ENCODE peak calls at places on chromosomes 11 and 22, in ten cellular contexts. Q is fibroblast of lung; D is adrenal gland; L is stomach; Y is CD4-positive, alpha-beta T cell; T is H9; V is sigmoid colon; R is CD8-positive, alpha-beta memory T cell; P is GM23248; I is adipocyte. F is an unnamed sample. For H3K9me3, the result is how much of the 10 kb centered on the place peaks cover.

GRCh38 chr11:113698515-113698914 is 7.6 kb downstream of the TMPRSS5 start:
- DNase-seq in Y (no peak), V (no peak), D (no peak), T (no peak), I (no peak), L (peak), R (no peak), Q (no peak), P (no peak), F (no peak)

GRCh38 chr11:61922539-61922938 is 5.2 kb upstream of the RAB3IL1 start:
- DNase-seq in V (peak), Y (no peak), R (no peak), D (no peak), T (no peak), Q (peak), L (peak), P (peak), I (peak), F (no peak)

GRCh38 chr11:65429069-65429681 is 6.6 kb downstream of the NEAT1 start:
- DNase-seq in T (no peak), I (peak), D (peak), R (peak), Q (peak), L (peak), Y (no peak), P (peak), V (peak), F (no peak)

GRCh38 chr11:14190992-14191773 is 167.8 kb downstream of the RRAS2 start:
- DNase-seq in D (no peak), L (no peak), R (no peak), I (peak), T (no peak), Y (no peak), V (no peak), P (no peak), Q (peak), F (no peak)

GRCh38 chr11:95531116-95531515 is 258.5 kb downstream of the FAM76B start:
- DNase-seq in Q (peak), V (no peak), Y (no peak), T (no peak), I (peak), D (no peak), R (no peak), L (no peak), P (peak), F (no peak)

GRCh38 chr11:60937144-60937527 is 12.9 kb downstream of the TMEM132A start:
- DNase-seq in Q (no peak), R (no peak), P (no peak), Y (no peak), D (no peak), I (no peak), L (no peak), V (no peak), T (no peak), F (no peak)

GRCh38 chr11:64877390-64878222 is 815 bp downstream of the EHD1 start:
- DNase-seq in P (peak), D (no peak), L (no peak), Q (no peak), Y (no peak), V (no peak), I (peak), T (no peak), R (peak), F (no peak)

GRCh38 chr22:25451480-25452114 is 112.9 kb upstream of the GRK3 start:
- DNase-seq in D (no peak), V (no peak), L (no peak), P (peak), I (peak), Y (no peak), T (no peak), Q (no peak), R (no peak), F (no peak)

GRCh38 chr22:44127353-44127752 is 53.4 kb upstream of the PARVG start:
- DNase-seq in Q (no peak), T (no peak), L (no peak), R (no peak), P (peak), I (no peak), D (peak), V (peak), Y (no peak), F (no peak)

GRCh38 chr22:26285632-26286031 is 116.4 kb downstream of the SEZ6L start:
- DNase-seq in I (no peak), V (no peak), Y (no peak), L (no peak), D (no peak), P (no peak), T (no peak), Q (no peak), R (no peak), F (no peak)

GRCh38 chr11:59545179-59546020 is 34.1 kb downstream of the OR4D9 start:
- DNase-seq in Q (peak), L (no peak), T (peak), D (peak), Y (no peak), I (no peak), R (no peak), V (no peak), P (no peak), F (no peak)

GRCh38 chr11:43010042-43010441 is 301.8 kb upstream of the API5 start:
- DNase-seq in L (no peak), T (no peak), R (no peak), I (no peak), P (no peak), Y (no peak), V (no peak), Q (no peak), D (no peak), F (no peak)

GRCh38 chr11:111358038-111359001 is 20.8 kb downstream of the POU2AF1 start:
- DNase-seq in L (peak), P (no peak), Q (no peak), Y (no peak), D (no peak), I (no peak), V (no peak), R (no peak), T (no peak), F (no peak)

GRCh38 chr22:19761500-19762314 is 1.1 kb downstream of the TBX1 start:
- DNase-seq in P (peak), T (no peak), Y (no peak), V (no peak), I (no peak), L (no peak), Q (no peak), D (no peak), R (no peak), F (no peak)

GRCh38 chr11:72613977-72614376 is 60.2 kb downstream of the PDE2A start:
- DNase-seq in V (no peak), I (no peak), L (no peak), R (no peak), D (no peak), T (no peak), Y (no peak), Q (no peak), P (no peak), F (no peak)

GRCh38 chr22:27679722-27680488 is 121.7 kb downstream of the MN1 start:
- DNase-seq in L (no peak), V (no peak), Q (no peak), Y (no peak), P (no peak), R (no peak), I (no peak), D (no peak), T (no peak), F (no peak)

GRCh38 chr11:124839051-124839971 is 25.9 kb upstream of the ROBO3 start:
- DNase-seq in Y (no peak), Q (no peak), T (peak), L (no peak), V (no peak), D (no peak), I (peak), R (no peak), P (peak), F (no peak)

GRCh38 chr22:49667236-49667635 is 160.4 kb downstream of the BRD1 start:
- DNase-seq in I (no peak), V (peak), D (no peak), P (no peak), Y (no peak), L (no peak), R (peak), T (peak), Q (no peak), F (no peak)

GRCh38 chr22:45722006-45722405 is 50.4 kb downstream of the ATXN10 start:
- DNase-seq in T (no peak), P (no peak), Q (no peak), R (no peak), V (no peak), Y (no peak), D (no peak), I (no peak), L (no peak), F (no peak)

GRCh38 chr11:121892131-121892681 is 223.8 kb downstream of the BLID start:
- DNase-seq in R (no peak), T (peak), V (no peak), Q (peak), Y (no peak), P (peak), I (peak), L (no peak), D (no peak), F (no peak)

GRCh38 chr11:123439616-123440015 is 9.5 kb downstream of the GRAMD1B start:
- DNase-seq in D (no peak), L (no peak), V (peak), P (no peak), T (no peak), Y (no peak), I (no peak), Q (no peak), R (no peak), F (no peak)

GRCh38 chr11:123448798-123449197 is 18.7 kb downstream of the GRAMD1B start:
- DNase-seq in L (no peak), P (no peak), Q (no peak), Y (no peak), R (no peak), T (no peak), I (no peak), V (no peak), D (no peak), F (no peak)

GRCh38 chr11:123441161-123441560 is 11.1 kb downstream of the GRAMD1B start:
- DNase-seq in V (peak), Y (no peak), I (no peak), P (no peak), T (no peak), Q (no peak), R (no peak), L (no peak), D (no peak), F (no peak)

GRCh38 chr11:123449436-123449835 is 19.4 kb downstream of the GRAMD1B start:
- DNase-seq in I (no peak), Q (no peak), L (no peak), T (no peak), P (no peak), Y (no peak), R (no peak), V (no peak), D (no peak), F (no peak)

DNA sequence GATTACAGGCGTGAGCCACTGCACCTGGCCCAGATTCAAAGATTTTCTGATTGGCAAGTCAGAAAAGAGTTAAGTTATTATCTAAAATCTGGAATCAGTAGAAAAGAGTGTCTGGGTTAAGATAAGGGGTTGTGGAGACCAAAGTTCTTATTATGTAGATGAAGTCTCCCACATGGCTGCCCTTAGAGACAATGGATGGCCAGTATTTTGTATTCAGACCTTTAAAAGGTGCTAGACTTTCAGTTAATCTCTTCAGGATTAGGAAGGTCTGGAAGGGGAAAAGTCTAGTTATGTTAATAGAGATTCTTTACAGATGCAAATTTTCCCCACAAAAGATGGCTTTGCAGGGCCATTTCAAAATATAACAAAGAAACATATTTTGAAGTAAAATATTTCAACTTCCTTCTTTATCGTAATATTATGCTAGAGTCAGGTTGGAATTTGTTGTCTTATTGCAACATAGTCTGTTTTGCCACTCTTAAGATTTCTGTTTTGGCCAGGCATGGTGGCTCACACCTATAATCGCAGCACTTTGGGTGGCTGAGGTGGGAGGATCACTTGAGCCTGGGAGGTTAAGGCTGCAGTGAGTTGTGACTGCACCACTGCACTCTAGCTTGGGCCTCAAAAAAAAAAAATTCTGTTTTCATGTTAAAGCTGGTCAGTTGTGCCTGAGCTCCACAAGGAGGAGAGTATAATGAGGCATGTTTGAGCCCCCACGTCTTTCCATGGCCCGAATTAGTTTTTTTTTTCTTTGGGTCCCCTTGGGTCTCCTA is 14.0 kb downstream of the GRAMD1B start:
- DNase-seq in D (no peak), P (no peak), I (peak), R (no peak), V (peak), Y (no peak), L (no peak), T (no peak), Q (no peak), F (no peak)
- H3K9me3 ChIP-seq in D (under half), P (under half), I (under half), R (under half), V (under half), Y (under half), L (under half), T (under half), Q (under half), F (under half)

DNA sequence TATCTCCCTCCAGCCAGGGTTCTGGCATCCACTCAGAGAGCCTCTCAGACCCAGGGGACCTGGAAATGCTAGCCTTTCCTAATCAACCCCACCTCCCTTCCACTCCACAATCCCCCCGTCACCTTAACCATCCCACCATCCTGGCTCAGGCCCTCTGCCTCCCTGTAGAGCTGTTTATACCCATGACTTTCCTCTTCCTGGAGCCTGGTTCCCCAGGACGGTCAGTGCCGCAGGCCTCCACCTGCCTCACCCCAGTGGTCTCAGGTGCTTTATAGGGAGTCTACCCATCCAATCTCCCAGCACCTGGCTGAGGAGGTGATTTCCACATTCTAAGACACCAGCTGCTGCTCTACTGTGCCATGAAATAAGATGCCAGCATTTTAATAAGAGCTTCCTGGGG is 1159.5 kb downstream of the TBC1D22A start:
- DNase-seq in R (no peak), V (no peak), T (no peak), Y (no peak), Q (no peak), P (no peak), D (no peak), I (no peak), L (no peak), F (no peak)
- H3K9me3 ChIP-seq in R (under half), V (under half), T (under half), Y (under half), Q (under half), P (under half), D (under half), I (under half), L (under half), F (under half)

GRCh38 chr11:134669796-134670195 is 257.8 kb upstream of the B3GAT1 start:
- DNase-seq in D (no peak), R (no peak), Y (no peak), V (peak), I (no peak), Q (no peak), P (no peak), L (peak), T (no peak), F (no peak)
- H3K9me3 ChIP-seq in D (under half), R (under half), Y (under half), V (under half), I (under half), Q (under half), P (under half), L (under half), T (under half), F (under half)

DNA sequence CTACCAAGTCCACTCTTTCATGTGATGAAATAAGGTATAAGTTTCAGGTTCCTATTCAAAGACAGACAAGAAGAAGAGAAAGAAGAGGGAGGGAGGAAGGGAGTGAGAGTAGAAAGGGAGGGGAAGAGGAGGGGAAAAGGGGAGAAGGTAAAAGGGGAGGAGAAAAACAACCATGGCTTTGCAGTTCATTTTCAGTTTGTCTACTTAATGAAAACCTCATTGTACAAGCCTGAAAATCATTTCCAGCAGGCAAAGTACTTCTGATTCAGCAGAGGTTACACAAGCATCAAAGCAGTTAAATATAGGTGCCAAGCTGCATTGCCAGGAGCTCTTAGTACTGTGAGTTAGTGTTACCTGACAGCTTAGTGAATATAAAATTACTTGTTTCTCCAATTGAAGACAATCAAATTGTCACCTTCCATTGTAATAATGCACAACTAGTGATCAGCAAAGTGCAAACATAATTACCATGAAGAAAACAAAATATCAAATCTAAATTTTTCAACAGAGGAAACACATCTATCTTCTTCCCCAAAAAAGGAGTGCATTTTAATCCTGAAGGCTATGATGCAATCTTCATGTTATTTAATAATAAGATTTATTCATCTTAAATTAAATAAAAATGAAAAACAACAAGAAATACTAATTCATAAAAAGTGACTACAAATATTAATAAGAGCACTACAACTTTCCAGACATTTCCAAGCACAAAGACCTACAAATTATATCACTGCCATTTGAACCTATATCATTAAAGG is 8.2 kb downstream of the SOX6 start:
- DNase-seq in I (peak), R (no peak), P (peak), V (no peak), D (no peak), T (no peak), Y (no peak), L (no peak), Q (peak), F (no peak)
- H3K9me3 ChIP-seq in I (under half), R (under half), P (under half), V (under half), D (under half), T (under half), Y (under half), L (under half), Q (under half), F (under half)

GRCh38 chr11:106614280-106614679 is 404.0 kb downstream of the GUCY1A2 start:
- DNase-seq in T (no peak), Y (no peak), I (no peak), Q (no peak), P (no peak), R (no peak), V (no peak), L (no peak), D (no peak), F (no peak)
- H3K9me3 ChIP-seq in T (under half), Y (under half), I (under half), Q (under half), P (under half), R (under half), V (under half), L (under half), D (under half), F (under half)

DNA sequence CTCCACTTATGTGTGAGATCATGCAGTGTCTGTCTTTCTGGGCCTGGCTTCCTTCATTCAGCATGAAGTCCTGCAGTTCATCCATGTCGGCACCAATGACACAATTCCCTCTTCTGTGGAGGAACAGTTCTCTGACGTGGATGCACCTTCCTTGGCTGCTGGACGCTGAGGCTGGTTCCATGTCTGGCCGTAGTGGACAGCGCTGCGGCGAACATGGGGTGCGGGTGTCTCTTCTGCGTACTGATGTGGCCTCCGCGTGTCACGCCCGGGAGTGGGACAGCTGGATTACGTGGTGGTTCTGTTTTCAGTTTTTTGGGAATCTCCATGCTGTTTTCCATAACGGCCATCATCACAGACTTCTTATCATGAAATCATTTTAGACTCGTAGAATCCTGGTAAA is 16.9 kb upstream of the MUC2 start:
- DNase-seq in D (no peak), T (no peak), Q (no peak), P (no peak), R (no peak), I (no peak), V (no peak), Y (no peak), L (no peak), F (no peak)
- H3K9me3 ChIP-seq in D (under half), T (under half), Q (under half), P (under half), R (under half), I (under half), V (under half), Y (under half), L (under half), F (under half)

GRCh38 chr22:16563555-16564520 is 28.8 kb downstream of the CCT8L2 start:
- DNase-seq in D (no peak), Y (no peak), I (no peak), Q (no peak), P (no peak), V (no peak), L (no peak), T (no peak), R (no peak), F (no peak)

GRCh38 chr22:16562711-16563554 is 29.7 kb downstream of the CCT8L2 start:
- DNase-seq in T (no peak), Y (no peak), D (no peak), L (no peak), Q (no peak), I (no peak), V (no peak), R (no peak), P (no peak), F (no peak)

DNA sequence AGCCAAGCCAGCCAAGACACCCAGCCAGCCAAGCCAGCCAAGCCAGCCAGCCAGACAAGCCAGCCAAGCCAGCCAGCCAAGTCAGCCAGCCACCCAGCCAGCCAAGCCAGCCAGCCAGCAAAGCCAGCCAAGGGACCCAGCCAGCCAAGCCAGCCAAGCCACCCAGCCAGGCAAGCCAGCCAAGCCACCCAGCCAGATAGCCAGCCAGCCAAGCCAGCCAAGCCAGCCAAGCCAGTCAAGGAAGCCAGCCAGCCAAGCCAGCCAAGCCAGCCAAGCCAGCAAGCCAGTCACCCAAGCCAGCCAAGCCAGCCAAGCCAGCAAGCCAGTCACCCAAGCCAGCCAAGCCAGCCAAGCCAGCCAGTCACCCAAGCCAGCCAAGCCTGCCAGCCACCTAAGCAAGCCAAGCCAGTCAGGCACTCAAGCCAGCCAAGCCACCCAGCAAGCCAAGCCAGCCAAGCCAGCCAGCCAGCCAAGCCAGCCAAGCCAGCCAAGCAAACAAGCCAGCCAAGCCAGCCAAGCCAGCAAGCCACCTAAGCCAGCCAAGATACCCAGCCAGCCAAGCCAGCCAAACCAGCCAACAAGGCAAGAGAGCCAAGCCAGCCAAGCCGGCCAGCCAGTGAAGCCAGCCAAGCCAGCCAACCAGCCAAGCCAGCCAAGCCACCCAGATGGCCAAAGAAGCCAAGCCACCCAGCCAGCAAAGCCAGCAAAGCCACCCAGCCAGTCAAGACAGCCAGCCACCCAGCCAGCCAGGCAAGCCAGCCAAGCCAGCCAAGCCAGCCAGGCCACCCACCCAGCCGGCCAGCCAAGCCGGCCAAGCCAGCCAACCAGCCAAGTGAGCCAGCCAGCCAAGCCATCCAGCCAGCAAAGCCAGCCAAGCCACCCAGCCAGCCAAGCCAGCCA is 33.3 kb downstream of the CCT8L2 start:
- DNase-seq in P (no peak), Q (no peak), T (no peak), Y (no peak), I (no peak), R (no peak), L (no peak), V (no peak), D (no peak), F (no peak)
- H3K9me3 ChIP-seq in P (under half), Q (under half), T (under half), Y (under half), I (under half), R (under half), L (under half), V (under half), D (under half), F (under half)